ENCODE peak calls at places on chromosomes 3 and 15, in five cellular contexts. J, Q, G, R and I are unnamed samples.

GRCh38 chr15:91866371-91866905 is 12.9 kb downstream of the SLCO3A1 start:
- DNase-seq in J (peak; percentile 64), Q (no peak), G (peak; percentile 79), R (no peak), I (no peak)

GRCh38 chr3:65597225-65597951 is 441.3 kb downstream of the MAGI1 start:
- DNase-seq in R (no peak), J (no peak), Q (peak; percentile 63), G (no peak), I (no peak)

GRCh38 chr15:67521770-67522568 is 1.0 kb downstream of the C15orf61 start:
- DNase-seq in G (peak; percentile 77), J (peak; percentile 36), R (no peak), Q (no peak), I (no peak)

GRCh38 chr3:167978486-167978885 is 117.2 kb downstream of the GOLIM4 start:
- DNase-seq in G (no peak), R (no peak), J (no peak), Q (no peak), I (no peak)

GRCh38 chr3:150370129-150370602 is 37.9 kb upstream of the TSC22D2 start:
- DNase-seq in Q (no peak), R (no peak), G (peak; percentile 95), J (no peak), I (no peak)

GRCh38 chr15:70559223-70559823 is 204.0 kb downstream of the UACA start:
- DNase-seq in Q (peak; percentile 14), J (peak; percentile 49), R (peak; percentile 56), G (no peak), I (peak; percentile 47)

GRCh38 chr3:77577264-77577663 is 537.4 kb downstream of the ROBO2 start:
- DNase-seq in R (no peak), G (no peak), Q (no peak), J (no peak), I (no peak)

GRCh38 chr3:150385296-150386242 is 22.5 kb upstream of the TSC22D2 start:
- DNase-seq in G (no peak), R (no peak), J (no peak), Q (no peak), I (no peak)

GRCh38 chr15:100918690-100919480 is at the start of gene LRRK1:
- DNase-seq in J (peak; percentile 72), G (peak; percentile 32), Q (no peak), R (no peak), I (no peak)

GRCh38 chr3:53084310-53085001 is 38.6 kb upstream of the SFMBT1 start:
- DNase-seq in J (no peak), G (peak; percentile 11), R (no peak), Q (no peak), I (no peak)

GRCh38 chr3:51390600-51391074 is 448 bp upstream of the RBM15B start:
- DNase-seq in J (no peak), G (no peak), R (no peak), Q (no peak), I (no peak)

GRCh38 chr3:39013921-39014509 is 37.7 kb downstream of the SCN11A start:
- DNase-seq in G (no peak), Q (no peak), R (no peak), J (no peak), I (no peak)

GRCh38 chr3:34012102-34012461 is 213.7 kb downstream of the PDCD6IP start:
- DNase-seq in R (no peak), Q (no peak), J (no peak), G (peak; percentile 99), I (no peak)

GRCh38 chr3:126550488-126551051 is 8.2 kb downstream of the C3orf22 start:
- DNase-seq in Q (no peak), G (no peak), J (no peak), R (no peak), I (no peak)

GRCh38 chr15:81885135-81885534 is 160.7 kb downstream of the MEX3B start:
- DNase-seq in G (no peak), R (no peak), Q (no peak), J (no peak), I (no peak)

GRCh38 chr3:45441570-45442313 is 53.4 kb downstream of the LARS2 start:
- DNase-seq in J (no peak), G (peak; percentile 5), R (no peak), Q (no peak), I (no peak)

GRCh38 chr3:170966495-170966894 is 58.1 kb upstream of the EIF5A2 start:
- DNase-seq in J (no peak), G (no peak), R (no peak), Q (no peak), I (no peak)

GRCh38 chr3:107124885-107125284 is 252.4 kb upstream of the CCDC54 start:
- DNase-seq in G (peak; percentile 80), J (peak; percentile 20), Q (no peak), R (no peak), I (no peak)

GRCh38 chr3:182735672-182736071 is 57.6 kb upstream of the ATP11B start:
- DNase-seq in J (no peak), Q (no peak), G (peak; percentile 2), R (no peak), I (no peak)

GRCh38 chr3:46080124-46080991 is 53.1 kb upstream of the XCR1 start:
- DNase-seq in Q (no peak), G (peak; percentile 50), J (no peak), R (no peak), I (no peak)

GRCh38 chr3:58009026-58009748 is 965 bp downstream of the FLNB start:
- DNase-seq in G (no peak), R (peak; percentile 18), J (peak; percentile 61), Q (peak; percentile 14), I (no peak)

GRCh38 chr3:134896141-134896540 is 101.1 kb downstream of the EPHB1 start:
- DNase-seq in R (no peak), Q (no peak), G (no peak), J (no peak), I (no peak)

GRCh38 chr3:46882377-46883015 is 5.0 kb downstream of the PTH1R start:
- DNase-seq in Q (no peak), J (peak; percentile 46), R (no peak), G (peak; percentile 9), I (no peak)

GRCh38 chr3:38031022-38031994 is 1.9 kb upstream of the PLCD1 start:
- DNase-seq in Q (no peak), R (peak; percentile 60), G (peak; percentile 28), J (peak; percentile 80), I (peak; percentile 41)